ENCODE peak calls at places on chromosomes 12 and 14, in five cellular contexts. V is bronchial epithelial cell, I is cardiac fibroblast, D is GM20000, G is AG04450. B is an unnamed sample.

GRCh38 chr14:96698846-96699543 is 98.2 kb upstream of the VRK1 start:
- DNase-seq in V (no peak), I (no peak), D (peak), G (no peak), B (no peak)

GRCh38 chr12:106296179-106296877 is 6.2 kb upstream of the TCP11L2 start:
- DNase-seq in V (peak), I (peak), D (no peak), G (no peak), B (no peak)

GRCh38 chr14:81402123-81402495 is 2.0 kb upstream of the STON2 start:
- DNase-seq in V (peak), I (peak), D (no peak), G (no peak), B (no peak)

GRCh38 chr12:104297477-104298113 is 5.9 kb upstream of the EID3 start:
- DNase-seq in V (no peak), I (no peak), D (no peak), G (no peak), B (no peak)

GRCh38 chr12:118330421-118331018 is 42.2 kb downstream of the TAOK3 start:
- DNase-seq in V (no peak), I (peak), D (peak), G (peak), B (no peak)

GRCh38 chr14:91310620-91311283 is 66.2 kb upstream of the GPR68 start:
- DNase-seq in V (no peak), I (no peak), D (no peak), G (no peak), B (no peak)

GRCh38 chr12:108666326-108666995 is 32.8 kb upstream of the SELPLG start:
- DNase-seq in V (no peak), I (peak), D (no peak), G (no peak), B (no peak)

GRCh38 chr12:122659579-122659978 is 43.6 kb downstream of the HCAR2 start:
- DNase-seq in V (no peak), I (no peak), D (no peak), G (no peak), B (no peak)

GRCh38 chr12:3496964-3497363 is 6.0 kb downstream of the PRMT8 start:
- DNase-seq in V (peak), I (no peak), D (no peak), G (no peak), B (no peak)

GRCh38 chr14:34826661-34827060 is 48.5 kb downstream of the BAZ1A start:
- DNase-seq in V (peak), I (peak), D (no peak), G (no peak), B (no peak)

GRCh38 chr12:106179086-106179485 is 40.3 kb upstream of the NUAK1 start:
- DNase-seq in V (no peak), I (no peak), D (no peak), G (no peak), B (no peak)

GRCh38 chr14:65028937-65029336 is 42.2 kb downstream of the FNTB start:
- DNase-seq in V (no peak), I (no peak), D (no peak), G (no peak), B (no peak)

GRCh38 chr12:2311001-2311778 is 258.4 kb downstream of the CACNA1C start:
- DNase-seq in V (no peak), I (no peak), D (no peak), G (peak), B (peak)

GRCh38 chr12:49336645-49337584 is at the start of gene C1QL4:
- DNase-seq in V (peak), I (peak), D (peak), G (no peak), B (peak)